ENCODE peak calls at places on chromosomes 12 and 14, in seven cellular contexts. L is Panc1, U is OCI-LY7, O is sigmoid colon, J is stomach, G is PC-3, N is tibial nerve. Z is an unnamed sample.

GRCh38 chr14:105409379-105409778 is 10.2 kb upstream of the MTA1 start:
- DNase-seq in L (no peak), U (no peak), O (no peak), J (no peak), G (no peak), N (no peak), Z (no peak)

GRCh38 chr14:22411398-22411797 is 177.6 kb downstream of the DAD1 start:
- DNase-seq in L (no peak), U (no peak), O (no peak), J (no peak), G (no peak), N (no peak), Z (no peak)

GRCh38 chr14:96625436-96625945 is 123.3 kb downstream of the PAPOLA start:
- DNase-seq in L (no peak), U (no peak), O (no peak), J (no peak), G (no peak), N (no peak), Z (no peak)

GRCh38 chr12:83343767-83344166 is 657.1 kb downstream of the TMTC2 start:
- DNase-seq in L (no peak), U (no peak), O (no peak), J (no peak), G (no peak), N (no peak), Z (no peak)

GRCh38 chr12:129028824-129029223 is 175.5 kb downstream of the GLT1D1 start:
- DNase-seq in L (no peak), U (no peak), O (no peak), J (no peak), G (no peak), N (no peak), Z (peak; percentile 35)

GRCh38 chr12:12891646-12892355 is 439 bp downstream of the GPRC5A start:
- DNase-seq in L (no peak), U (no peak), O (no peak), J (no peak), G (no peak), N (no peak), Z (no peak)

GRCh38 chr12:100493371-100494012 is 19.8 kb downstream of the NR1H4 start:
- DNase-seq in L (no peak), U (no peak), O (no peak), J (no peak), G (peak; percentile 21), N (no peak), Z (no peak)

GRCh38 chr12:3463927-3464326 is 27.1 kb upstream of the PRMT8 start:
- DNase-seq in L (no peak), U (no peak), O (no peak), J (no peak), G (peak; percentile 47), N (no peak), Z (no peak)

GRCh38 chr14:94058128-94058673 is 22.8 kb downstream of the DDX24 start:
- DNase-seq in L (no peak), U (no peak), O (no peak), J (no peak), G (no peak), N (no peak), Z (peak; percentile 6)

GRCh38 chr14:103030741-103031565 is 26.4 kb downstream of the CDC42BPB start:
- DNase-seq in L (no peak), U (no peak), O (no peak), J (no peak), G (peak; percentile 36), N (no peak), Z (no peak)

GRCh38 chr14:87113286-87113685 is 879.7 kb downstream of the GALC start:
- DNase-seq in L (no peak), U (peak; percentile 67), O (no peak), J (no peak), G (no peak), N (no peak), Z (no peak)

GRCh38 chr14:71166434-71166833 is 259.2 kb downstream of the PCNX1 start:
- DNase-seq in L (no peak), U (peak; percentile 42), O (no peak), J (no peak), G (peak; percentile 79), N (peak; percentile 48), Z (no peak)

GRCh38 chr12:130281157-130281799 is 56.4 kb upstream of the PIWIL1 start:
- DNase-seq in L (no peak), U (no peak), O (no peak), J (no peak), G (no peak), N (no peak), Z (no peak)

GRCh38 chr12:45938566-45938965 is 51.8 kb downstream of the SCAF11 start:
- DNase-seq in L (no peak), U (no peak), O (no peak), J (no peak), G (peak; percentile 11), N (no peak), Z (no peak)

GRCh38 chr14:71551291-71551955 is 380.8 kb upstream of the RGS6 start:
- DNase-seq in L (no peak), U (peak; percentile 47), O (no peak), J (no peak), G (no peak), N (no peak), Z (no peak)

GRCh38 chr14:65470404-65470880 is 57.9 kb downstream of the FUT8 start:
- DNase-seq in L (no peak), U (no peak), O (no peak), J (no peak), G (no peak), N (no peak), Z (no peak)

GRCh38 chr14:101364503-101365328 is 196.6 kb upstream of the DIO3 start:
- DNase-seq in L (no peak), U (no peak), O (peak; percentile 98), J (no peak), G (no peak), N (peak; percentile 97), Z (no peak)

GRCh38 chr12:103824845-103825244 is 16.2 kb downstream of the NT5DC3 start:
- DNase-seq in L (no peak), U (no peak), O (peak; percentile 47), J (no peak), G (no peak), N (no peak), Z (no peak)

GRCh38 chr14:88247228-88247627 is 75.8 kb downstream of the KCNK10 start:
- DNase-seq in L (no peak), U (no peak), O (no peak), J (no peak), G (no peak), N (no peak), Z (no peak)

GRCh38 chr14:33611405-33612183 is 339.3 kb downstream of the EGLN3 start:
- DNase-seq in L (no peak), U (no peak), O (no peak), J (no peak), G (peak; percentile 69), N (no peak), Z (no peak)

GRCh38 chr12:6549379-6550151 is 6.3 kb downstream of the IFFO1 start:
- DNase-seq in L (no peak), U (no peak), O (peak; percentile 63), J (no peak), G (no peak), N (no peak), Z (no peak)

GRCh38 chr12:131736807-131737484 is 26.1 kb downstream of the SFSWAP start:
- DNase-seq in L (peak; percentile 62), U (no peak), O (no peak), J (no peak), G (peak; percentile 98), N (no peak), Z (peak; percentile 86)

GRCh38 chr12:26941251-26941650 is 3.0 kb downstream of the FGFR1OP2 start:
- DNase-seq in L (no peak), U (peak; percentile 28), O (no peak), J (no peak), G (no peak), N (no peak), Z (no peak)

GRCh38 chr12:26939192-26939832 is 1.0 kb downstream of the FGFR1OP2 start:
- DNase-seq in L (no peak), U (peak; percentile 66), O (no peak), J (no peak), G (peak; percentile 21), N (no peak), Z (no peak)

GRCh38 chr12:26938660-26939185 is 453 bp downstream of the FGFR1OP2 start:
- DNase-seq in L (no peak), U (peak; percentile 63), O (no peak), J (peak; percentile 38), G (peak; percentile 37), N (peak; percentile 22), Z (peak; percentile 33)

GRCh38 chr12:26940820-26941219 is 2.5 kb downstream of the FGFR1OP2 start:
- DNase-seq in L (no peak), U (peak; percentile 18), O (no peak), J (no peak), G (no peak), N (no peak), Z (no peak)

GRCh38 chr12:26939953-26940352 is 1.7 kb downstream of the FGFR1OP2 start:
- DNase-seq in L (no peak), U (peak; percentile 16), O (no peak), J (no peak), G (no peak), N (no peak), Z (no peak)
- H3K27ac ChIP-seq in L (peak overlapping the region; percentile 98), U (peak overlapping the region; percentile 79), O (peak overlapping the region; percentile 98), J (peak overlapping the region; percentile 48), G (no peak overlapping the region), N (peak overlapping the region; percentile 98), Z (no peak overlapping the region)

GRCh38 chr12:88750867-88751543 is 170.7 kb upstream of the KITLG start:
- DNase-seq in L (no peak), U (no peak), O (no peak), J (no peak), G (no peak), N (no peak), Z (no peak)
- H3K4me1 ChIP-seq in L (no peaks in the 10 kb centered on the region), U (no peaks in the 10 kb centered on the region), O (peaks cover 7% of the 10 kb centered on the region), J (peaks cover 27% of the 10 kb centered on the region), G (no peaks in the 10 kb centered on the region), N (no peaks in the 10 kb centered on the region), Z (no peaks in the 10 kb centered on the region)

DNA sequence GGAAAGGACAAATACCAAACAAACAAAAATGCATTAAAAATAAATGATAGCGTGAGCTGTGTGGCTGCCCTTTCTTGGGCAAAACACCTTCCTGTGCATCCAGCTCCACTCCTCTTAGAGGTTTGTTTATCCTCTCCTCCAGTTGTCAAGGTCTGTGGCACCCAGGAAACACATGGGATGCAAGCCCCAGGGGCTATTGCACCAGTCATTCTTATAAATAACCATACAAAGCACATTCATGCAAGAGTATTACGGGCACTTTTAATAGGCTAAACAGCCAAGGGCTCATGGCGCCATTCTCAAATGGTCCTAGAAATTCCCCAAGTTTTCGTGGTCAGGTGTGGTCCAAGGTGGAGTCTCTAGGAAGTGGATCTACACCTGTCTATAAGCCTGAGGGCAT is 257.0 kb downstream of the DPF3 start:
- DNase-seq in L (no peak), U (no peak), O (no peak), J (no peak), G (peak; percentile 61), N (no peak), Z (no peak)
- H3K27ac ChIP-seq in L (no peak overlapping the region), U (no peak overlapping the region), O (no peak overlapping the region), J (no peak overlapping the region), G (peak overlapping the region; percentile 90), N (no peak overlapping the region), Z (no peak overlapping the region)

DNA sequence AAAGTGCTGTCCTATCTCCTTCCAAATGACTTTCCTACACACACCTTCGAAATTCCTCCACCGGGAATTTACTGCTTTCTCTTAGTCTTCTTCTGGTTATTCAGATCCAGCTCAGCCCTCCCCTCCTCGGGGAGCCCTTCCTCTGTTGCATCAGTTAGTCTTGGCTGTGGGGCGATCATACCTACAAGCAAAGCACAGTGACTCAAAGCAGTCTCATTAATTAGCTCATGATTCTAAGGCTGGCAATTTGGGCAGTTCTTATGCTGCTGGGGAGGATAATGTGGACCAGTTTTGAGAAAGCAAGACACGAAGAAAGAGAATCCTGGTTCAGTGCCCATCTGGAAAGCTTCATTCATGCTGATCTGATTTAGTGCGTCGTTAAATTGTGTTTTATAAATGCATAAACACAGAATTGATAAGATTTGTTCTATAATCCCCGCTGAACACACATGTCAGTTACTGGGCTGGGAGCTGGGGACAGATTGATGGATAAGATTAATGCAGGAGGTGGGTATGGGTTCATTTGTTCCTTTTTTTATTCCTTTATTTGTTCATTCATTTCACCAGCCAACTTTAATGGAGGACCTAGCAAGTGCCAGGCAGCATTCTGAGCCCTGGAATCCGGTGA is 9.3 kb upstream of the CLMN start:
- DNase-seq in L (no peak), U (peak; percentile 45), O (no peak), J (no peak), G (no peak), N (no peak), Z (no peak)
- H3K4me1 ChIP-seq in L (no peaks in the 10 kb centered on the region), U (peaks cover 44% of the 10 kb centered on the region), O (no peaks in the 10 kb centered on the region), J (no peaks in the 10 kb centered on the region), G (no peaks in the 10 kb centered on the region), N (no peaks in the 10 kb centered on the region), Z (peaks cover 1% of the 10 kb centered on the region)